ENCODE peak calls at places on chromosome 14, in seven cellular contexts. S is small intestine, V is psoas muscle, N is breast epithelium, D is fibroblast of lung, W is neuronal stem cell, G is ovary. Q is an unnamed sample. For H3K4me1, the result is how much of the 10 kb centered on the place peaks cover.

GRCh38 chr14:24858684-24859083 is 191.3 kb downstream of the STXBP6 start:
- DNase-seq in S (no peak), D (no peak), N (no peak), G (no peak), W (no peak), V (no peak), Q (no peak)

GRCh38 chr14:82420874-82421273 is 887.2 kb upstream of the SEL1L start:
- DNase-seq in V (no peak), D (no peak), G (no peak), S (no peak), W (no peak), N (no peak), Q (no peak)

GRCh38 chr14:67251573-67252226 is 10.5 kb downstream of the PALS1 start:
- DNase-seq in D (peak), W (no peak), S (no peak), V (no peak), G (no peak), N (no peak), Q (no peak)

GRCh38 chr14:67411375-67411774 is 590 bp downstream of the PLEK2 start:
- DNase-seq in S (no peak), V (no peak), N (no peak), W (no peak), D (no peak), G (no peak), Q (no peak)

GRCh38 chr14:72921396-72921795 is 4.9 kb upstream of the DCAF4 start:
- DNase-seq in S (no peak), V (no peak), N (no peak), D (no peak), W (no peak), G (no peak), Q (no peak)

GRCh38 chr14:35533357-35534129 is 421 bp upstream of the INSM2 start:
- DNase-seq in S (peak), G (no peak), V (peak), W (peak), D (peak), N (no peak), Q (peak)

GRCh38 chr14:58749066-58749669 is 111.4 kb downstream of the DACT1 start:
- DNase-seq in V (no peak), W (no peak), S (peak), D (peak), G (no peak), N (no peak), Q (peak)

GRCh38 chr14:70343141-70343540 is 16.3 kb downstream of the COX16 start:
- DNase-seq in N (no peak), D (no peak), V (no peak), S (no peak), G (no peak), W (no peak), Q (no peak)

GRCh38 chr14:89303452-89304435 is 113.3 kb downstream of the FOXN3 start:
- DNase-seq in N (peak), S (no peak), V (peak), W (no peak), G (peak), D (peak), Q (peak)

GRCh38 chr14:94853920-94854319 is 84.0 kb upstream of the GSC start:
- DNase-seq in W (no peak), V (no peak), D (no peak), G (no peak), N (no peak), S (no peak), Q (no peak)

GRCh38 chr14:97458302-97459137 is 661.3 kb downstream of the VRK1 start:
- DNase-seq in W (no peak), G (no peak), N (peak), D (no peak), S (peak), V (peak), Q (no peak)

GRCh38 chr14:103100281-103101121 is 6.0 kb downstream of the EXOC3L4 start:
- DNase-seq in S (no peak), N (no peak), G (no peak), D (no peak), W (no peak), V (no peak), Q (no peak)
- H3K4me1 ChIP-seq in S (under half), N (under half), G (under half), D (under half), W (under half), V (under half), Q (under half)

GRCh38 chr14:31461545-31461944 is 4.2 kb upstream of the DTD2 start:
- DNase-seq in N (no peak), D (no peak), G (no peak), V (no peak), S (no peak), W (no peak), Q (no peak)

GRCh38 chr14:31457665-31458659 is 656 bp upstream of the DTD2 start:
- DNase-seq in W (peak), D (peak), S (peak), G (no peak), N (no peak), V (no peak), Q (no peak)

GRCh38 chr14:31456841-31457664 is at the start of gene DTD2:
- DNase-seq in D (peak), G (peak), V (peak), N (peak), S (peak), W (peak), Q (peak)
- H3K27ac ChIP-seq in D (peak), G (peak), V (peak), N (peak), S (peak), W (peak), Q (peak)

GRCh38 chr14:105067969-105068301 is 2.7 kb upstream of the GPR132 start:
- DNase-seq in W (no peak), D (no peak), V (peak), N (no peak), S (no peak), G (no peak), Q (no peak)
- H3K4me1 ChIP-seq in W (under half), D (under half), V (under half), N (under half), S (under half), G (under half), Q (under half)

DNA sequence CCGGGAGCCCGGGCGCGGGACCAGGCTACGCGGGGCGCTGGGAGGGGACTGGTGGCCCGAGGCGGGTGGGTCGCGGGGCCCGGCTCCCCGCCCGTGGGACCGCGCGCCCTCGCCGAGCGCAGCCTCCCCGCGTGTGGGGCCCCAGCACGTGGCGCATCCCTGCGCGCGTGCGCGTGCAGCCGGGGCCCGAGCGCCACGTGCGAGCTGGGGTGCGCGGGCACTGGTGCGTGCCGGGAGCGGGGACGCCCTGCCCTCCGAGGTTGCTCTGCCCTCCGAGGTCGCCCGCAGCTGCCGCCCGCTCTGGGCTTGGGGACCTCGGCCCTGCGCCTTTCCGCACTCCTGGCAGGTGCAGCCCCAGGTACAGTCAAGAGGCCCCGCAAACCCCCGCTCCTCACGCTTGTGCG is 365 bp upstream of the CCDC88C start:
- DNase-seq in D (no peak), V (peak), N (no peak), S (peak), G (no peak), W (peak), Q (no peak)
- H3K27ac ChIP-seq in D (no peak), V (no peak), N (no peak), S (no peak), G (no peak), W (no peak), Q (no peak)

GRCh38 chr14:77319416-77319815 is 1.3 kb downstream of the POMT2 start:
- DNase-seq in N (no peak), V (no peak), D (no peak), W (no peak), S (no peak), G (no peak), Q (no peak)

GRCh38 chr14:77315115-77315944 is 5.4 kb downstream of the POMT2 start:
- DNase-seq in D (no peak), V (no peak), S (no peak), N (no peak), W (no peak), G (no peak), Q (no peak)

GRCh38 chr14:77320238-77320935 is at the start of gene POMT2:
- DNase-seq in S (peak), G (peak), N (peak), D (peak), V (peak), W (peak), Q (peak)

GRCh38 chr14:77316872-77317271 is 3.8 kb downstream of the POMT2 start:
- DNase-seq in S (peak), V (peak), W (no peak), G (no peak), N (peak), D (no peak), Q (no peak)

GRCh38 chr14:77318006-77318553 is 2.6 kb downstream of the POMT2 start:
- DNase-seq in S (no peak), W (no peak), D (no peak), V (no peak), N (no peak), G (no peak), Q (no peak)
- H3K4me1 ChIP-seq in S (under half), W (under half), D (under half), V (half or more), N (under half), G (under half), Q (under half)

GRCh38 chr14:104967414-104968152 is 10.6 kb downstream of the AHNAK2 start:
- DNase-seq in S (no peak), G (no peak), V (peak), D (peak), W (no peak), N (no peak), Q (no peak)
- H3K27ac ChIP-seq in S (no peak), G (peak), V (no peak), D (peak), W (no peak), N (peak), Q (peak)

DNA sequence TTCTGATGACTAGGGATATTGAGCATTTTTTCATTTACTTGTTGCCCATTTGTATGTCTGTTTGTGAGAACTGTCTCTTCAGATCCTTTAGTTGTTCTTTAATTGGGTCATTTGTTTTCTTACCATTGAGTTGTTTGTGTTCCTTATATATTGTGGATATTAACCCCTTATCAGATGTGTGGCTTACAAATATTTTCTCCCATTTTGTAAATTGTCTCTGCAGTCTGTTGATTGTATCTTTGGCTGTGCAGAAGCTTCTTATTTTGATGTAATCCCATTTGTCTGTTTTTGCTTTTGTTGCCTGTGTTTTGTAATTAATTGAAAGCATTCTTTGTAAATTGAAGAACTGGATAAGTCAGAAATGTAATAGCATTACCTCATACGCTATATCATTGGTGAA is 459.1 kb upstream of the FOXG1 start:
- DNase-seq in D (no peak), V (no peak), W (no peak), S (no peak), G (no peak), N (no peak), Q (no peak)
- H3K4me1 ChIP-seq in D (under half), V (under half), W (under half), S (under half), G (under half), N (under half), Q (under half)

GRCh38 chr14:74220991-74221390 is 18.3 kb upstream of the VSX2 start:
- DNase-seq in V (no peak), N (no peak), W (no peak), G (no peak), S (no peak), D (no peak), Q (no peak)
- H3K27ac ChIP-seq in V (no peak), N (no peak), W (no peak), G (no peak), S (no peak), D (no peak), Q (no peak)